ENCODE peak calls at places on chromosomes 11 and 22, in five cellular contexts. R, Y, H, G and M are unnamed samples.

GRCh38 chr11:14422814-14423182 is 63.8 kb upstream of the RRAS2 start:
- DNase-seq in G (no peak), H (no peak), R (no peak), Y (no peak), M (no peak)

GRCh38 chr11:92611157-92611556 is 358.3 kb upstream of the MTNR1B start:
- DNase-seq in H (no peak), R (no peak), Y (no peak), G (no peak), M (no peak)

GRCh38 chr22:40829131-40829530 is 10.0 kb upstream of the SLC25A17 start:
- DNase-seq in H (no peak), R (no peak), G (no peak), Y (no peak), M (no peak)

GRCh38 chr22:28137036-28137435 is 218.0 kb upstream of the PITPNB start:
- DNase-seq in Y (no peak), R (no peak), H (no peak), G (no peak), M (no peak)

GRCh38 chr11:68673291-68673930 is 10.9 kb upstream of the GAL start:
- DNase-seq in H (no peak), Y (no peak), G (no peak), R (no peak), M (no peak)

GRCh38 chr11:85663781-85664560 is 958 bp downstream of the CREBZF start:
- DNase-seq in Y (peak; percentile 31), H (peak; percentile 81), R (peak; percentile 57), G (peak; percentile 85), M (peak; percentile 10)

GRCh38 chr11:61532136-61533038 is 23.8 kb downstream of the LRRC10B start:
- DNase-seq in Y (no peak), G (peak; percentile 73), H (no peak), R (peak; percentile 31), M (peak; percentile 23)

GRCh38 chr11:32960553-32961164 is 55.0 kb upstream of the DEPDC7 start:
- DNase-seq in G (peak; percentile 10), R (peak; percentile 4), Y (peak; percentile 16), H (no peak), M (no peak)

GRCh38 chr11:102457865-102458264 is 5.3 kb upstream of the TMEM123 start:
- DNase-seq in G (no peak), R (no peak), Y (no peak), H (no peak), M (no peak)

GRCh38 chr22:29346659-29347058 is 31.2 kb upstream of the RASL10A start:
- DNase-seq in R (no peak), G (no peak), H (no peak), Y (no peak), M (no peak)

GRCh38 chr11:68354181-68354872 is 41.9 kb downstream of the LRP5 start:
- DNase-seq in H (no peak), G (no peak), R (no peak), Y (no peak), M (no peak)

GRCh38 chr11:61688368-61689163 is 8.4 kb downstream of the DAGLA start:
- DNase-seq in G (no peak), R (peak; percentile 69), Y (no peak), H (no peak), M (no peak)

GRCh38 chr11:72293391-72293790 is 49.4 kb upstream of the PHOX2A start:
- DNase-seq in Y (no peak), R (no peak), H (no peak), G (no peak), M (no peak)

GRCh38 chr22:40746428-40747220 is 67.3 kb downstream of the MCHR1 start:
- DNase-seq in Y (no peak), R (no peak), G (no peak), H (no peak), M (no peak)

GRCh38 chr11:93194673-93195291 is 3.0 kb downstream of the SLC36A4 start:
- DNase-seq in Y (no peak), H (no peak), R (no peak), G (no peak), M (no peak)

GRCh38 chr11:119547511-119547910 is 124.5 kb upstream of the THY1 start:
- DNase-seq in R (no peak), H (no peak), G (no peak), Y (no peak), M (no peak)

GRCh38 chr11:116825434-116825833 is 2.3 kb upstream of the APOA4 start:
- DNase-seq in G (no peak), Y (no peak), H (no peak), R (no peak), M (no peak)

GRCh38 chr11:78815631-78816232 is 241.1 kb upstream of the NARS2 start:
- DNase-seq in R (no peak), H (no peak), G (no peak), Y (no peak), M (no peak)

GRCh38 chr22:49303781-49304461 is 523.8 kb downstream of the BRD1 start:
- DNase-seq in H (no peak), G (no peak), Y (no peak), R (no peak), M (no peak)

GRCh38 chr11:27239305-27239942 is 123.6 kb downstream of the CCDC34 start:
- DNase-seq in H (no peak), G (no peak), R (no peak), Y (no peak), M (peak; percentile 36)

GRCh38 chr11:126917531-126918204 is 82.9 kb downstream of the KIRREL3 start:
- DNase-seq in Y (peak; percentile 43), H (no peak), G (no peak), R (no peak), M (no peak)

GRCh38 chr11:34431979-34432378 is 6.8 kb upstream of the CAT start:
- DNase-seq in G (no peak), R (no peak), H (no peak), Y (no peak), M (no peak)

GRCh38 chr11:64864473-64865285 is 13.7 kb downstream of the EHD1 start:
- DNase-seq in H (no peak), G (no peak), Y (no peak), R (no peak), M (no peak)

GRCh38 chr11:126394036-126394435 is 38.5 kb downstream of the ST3GAL4 start:
- DNase-seq in H (no peak), R (no peak), Y (no peak), G (no peak), M (no peak)

GRCh38 chr11:116187026-116187425 is 585.8 kb downstream of the BUD13 start:
- DNase-seq in Y (no peak), R (no peak), H (no peak), G (no peak), M (no peak)

GRCh38 chr11:56841210-56841810 is 92.8 kb upstream of the OR9G4 start:
- DNase-seq in G (peak; percentile 12), R (no peak), Y (peak; percentile 10), H (peak; percentile 58), M (no peak)

GRCh38 chr11:66473608-66474525 is 6.4 kb upstream of the DPP3 start:
- DNase-seq in H (no peak), Y (no peak), G (no peak), R (no peak), M (no peak)

GRCh38 chr11:79076526-79077115 is 364.2 kb downstream of the TENM4 start:
- DNase-seq in R (no peak), G (peak; percentile 35), H (no peak), Y (no peak), M (no peak)

GRCh38 chr11:69499216-69499945 is 17.9 kb downstream of the LINC01488 start:
- DNase-seq in G (no peak), H (no peak), R (no peak), Y (no peak), M (no peak)

GRCh38 chr11:72831521-72832300 is 17.5 kb downstream of the ATG16L2 start:
- DNase-seq in G (peak; percentile 35), H (peak; percentile 85), R (peak; percentile 69), Y (no peak), M (peak; percentile 19)